ENCODE peak calls at places on chromosomes 13 and 19, in four cellular contexts. I is K562, P is suprapubic skin, V is substantia nigra. N is an unnamed sample.

GRCh38 chr19:6229216-6229913 is 50.4 kb downstream of the MLLT1 start:
- DNase-seq in I (no peak), P (no peak), V (no peak), N (no peak)

GRCh38 chr19:7254590-7254989 is 39.6 kb downstream of the INSR start:
- DNase-seq in I (no peak), P (no peak), V (no peak), N (no peak)

GRCh38 chr19:6639439-6639838 is 30.5 kb downstream of the TNFSF14 start:
- DNase-seq in I (no peak), P (no peak), V (no peak), N (no peak)

GRCh38 chr13:88022826-88023225 is 351.7 kb downstream of the SLITRK5 start:
- DNase-seq in I (no peak), P (no peak), V (no peak), N (no peak)

GRCh38 chr13:45882626-45883025 is 31.1 kb upstream of the SIAH3 start:
- DNase-seq in I (no peak), P (no peak), V (no peak), N (no peak)

GRCh38 chr19:30580673-30581072 is 208.5 kb downstream of the ZNF536 start:
- DNase-seq in I (no peak), P (no peak), V (no peak), N (no peak)

GRCh38 chr19:46639356-46640061 is 3.5 kb upstream of the GNG8 start:
- DNase-seq in I (peak), P (no peak), V (no peak), N (no peak)

GRCh38 chr13:80341771-80342271 is 895 bp upstream of the SPRY2 start:
- DNase-seq in I (no peak), P (no peak), V (peak), N (no peak)

GRCh38 chr13:47114030-47114429 is 217.2 kb upstream of the HTR2A start:
- DNase-seq in I (no peak), P (no peak), V (no peak), N (peak)

GRCh38 chr19:1418951-1419735 is 11.8 kb downstream of the DAZAP1 start:
- DNase-seq in I (no peak), P (no peak), V (no peak), N (no peak)

GRCh38 chr19:1417145-1417544 is 9.8 kb downstream of the DAZAP1 start:
- DNase-seq in I (no peak), P (no peak), V (no peak), N (no peak)

GRCh38 chr19:1416014-1416841 is 8.8 kb downstream of the DAZAP1 start:
- DNase-seq in I (no peak), P (no peak), V (no peak), N (no peak)

GRCh38 chr19:1418494-1418775 is 11.0 kb downstream of the DAZAP1 start:
- DNase-seq in I (no peak), P (no peak), V (no peak), N (no peak)

GRCh38 chr19:1417681-1418493 is 10.5 kb downstream of the DAZAP1 start:
- DNase-seq in I (no peak), P (no peak), V (no peak), N (no peak)
- H3K27ac ChIP-seq in I (no peak), P (peak), V (peak), N (peak)

GRCh38 chr13:60427285-60427684 is 30.3 kb downstream of the TDRD3 start:
- DNase-seq in I (no peak), P (no peak), V (no peak), N (no peak)
- H3K27ac ChIP-seq in I (no peak), P (no peak), V (no peak), N (no peak)

GRCh38 chr19:18225355-18225701 is 910 bp downstream of the PDE4C start:
- DNase-seq in I (no peak), P (no peak), V (no peak), N (no peak)

GRCh38 chr19:18221815-18222725 is 4.2 kb downstream of the PDE4C start:
- DNase-seq in I (no peak), P (no peak), V (no peak), N (no peak)

GRCh38 chr19:18224525-18225354 is 1.5 kb downstream of the PDE4C start:
- DNase-seq in I (peak), P (peak), V (peak), N (peak)

GRCh38 chr19:18225702-18226468 is at the start of gene PDE4C:
- DNase-seq in I (no peak), P (no peak), V (no peak), N (no peak)

DNA sequence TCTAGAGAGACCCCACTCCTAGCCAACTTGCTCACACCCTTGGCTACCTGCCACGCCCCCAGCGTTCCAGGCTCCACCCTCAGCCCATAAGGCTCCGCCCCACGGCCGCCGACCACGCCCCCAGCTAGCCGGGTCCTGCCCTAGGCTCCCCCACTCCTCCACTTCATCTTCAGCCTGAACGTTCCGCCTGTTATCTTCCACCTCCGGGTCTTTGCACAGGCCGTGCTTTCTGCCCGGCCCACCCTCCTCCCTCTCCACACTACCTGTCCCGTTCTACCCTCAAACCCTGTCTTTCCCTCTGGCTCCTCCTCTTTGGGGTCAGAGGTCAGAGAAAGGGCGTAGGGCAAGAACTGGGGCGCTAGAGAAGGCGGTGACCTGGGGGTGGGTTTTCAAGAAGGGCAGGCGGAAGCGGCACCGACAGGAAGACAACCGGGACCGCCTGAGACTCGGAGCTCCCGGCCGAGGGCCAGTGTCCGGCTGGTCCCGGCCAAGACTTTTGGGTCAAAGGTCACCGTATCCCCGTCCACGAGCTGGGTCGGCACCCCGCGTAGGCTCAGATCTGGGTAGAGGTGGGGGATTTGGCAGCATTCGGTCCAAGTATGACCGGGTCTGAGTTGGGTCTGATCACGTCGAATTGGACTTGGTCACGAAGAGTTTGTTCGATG is 2.2 kb downstream of the PDE4C start:
- DNase-seq in I (peak), P (no peak), V (no peak), N (peak)
- H3K27ac ChIP-seq in I (peak), P (no peak), V (peak), N (peak)

GRCh38 chr19:18666784-18667183 is 16.7 kb upstream of the CRTC1 start:
- DNase-seq in I (no peak), P (no peak), V (no peak), N (no peak)
- H3K27ac ChIP-seq in I (no peak), P (no peak), V (no peak), N (peak)

DNA sequence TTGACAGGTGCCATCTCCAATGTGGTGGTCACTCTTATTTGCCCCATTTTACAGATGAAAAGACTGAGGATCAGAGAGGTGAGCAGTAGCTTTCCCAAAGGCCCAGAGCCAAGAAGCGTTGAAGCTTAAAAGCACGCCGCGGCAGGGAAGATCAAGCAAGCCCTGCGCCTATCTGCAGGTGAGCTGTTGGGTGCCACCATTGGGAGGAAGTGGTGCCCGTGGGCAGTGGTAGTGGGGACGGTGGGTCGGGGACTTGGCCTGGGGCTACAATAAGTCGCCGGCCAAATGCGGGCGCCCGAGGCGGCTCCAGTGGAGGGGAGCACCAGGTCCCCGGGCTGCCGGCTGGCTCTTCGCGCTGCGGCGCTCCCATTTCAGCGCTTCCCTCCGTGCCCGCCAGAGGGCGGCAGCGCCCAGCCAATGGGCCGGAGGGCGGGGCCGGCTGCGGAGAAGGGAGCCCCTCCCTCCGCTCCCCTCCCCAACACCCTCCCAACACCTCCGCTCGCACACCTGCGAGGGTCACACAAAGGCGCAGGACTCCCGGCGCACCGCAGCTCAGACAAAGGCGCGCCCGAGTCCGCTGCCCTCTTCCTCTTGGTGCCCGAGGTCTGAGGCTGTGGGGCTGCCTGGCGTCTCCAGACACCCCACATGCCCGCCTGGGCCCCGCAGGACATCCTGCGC is 744 bp upstream of the POU2F2 start:
- DNase-seq in I (peak), P (no peak), V (no peak), N (peak)
- H3K27ac ChIP-seq in I (no peak), P (no peak), V (peak), N (peak)

GRCh38 chr19:40219721-40220276 is 1.6 kb upstream of the TTC9B start:
- DNase-seq in I (peak), P (no peak), V (no peak), N (peak)
- H3K27ac ChIP-seq in I (no peak), P (no peak), V (no peak), N (no peak)

DNA sequence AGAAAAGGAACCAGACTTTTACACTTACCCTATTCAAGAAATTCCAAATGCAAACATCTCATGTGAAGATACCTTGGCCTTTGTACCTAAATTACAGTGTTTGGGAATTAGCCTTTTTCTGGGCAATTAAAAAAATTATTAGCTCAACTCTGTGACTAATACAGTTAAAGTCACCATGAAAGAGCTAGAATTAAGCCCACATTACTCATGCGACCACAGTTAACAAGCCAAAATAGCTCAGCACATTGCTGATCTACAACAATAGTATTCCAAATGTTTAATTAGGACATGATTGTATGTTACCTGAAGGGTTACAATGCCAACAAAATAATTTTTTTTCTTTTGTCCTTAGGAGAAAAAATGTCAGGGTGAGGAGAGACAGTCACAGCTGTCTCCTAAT is 263.6 kb upstream of the GPC6 start:
- DNase-seq in I (no peak), P (no peak), V (no peak), N (no peak)
- H3K27ac ChIP-seq in I (no peak), P (no peak), V (no peak), N (no peak)

GRCh38 chr13:73193541-73193940 is 134.7 kb downstream of the KLF5 start:
- DNase-seq in I (no peak), P (no peak), V (no peak), N (no peak)
- H3K27ac ChIP-seq in I (no peak), P (no peak), V (no peak), N (no peak)

GRCh38 chr13:107025991-107026390 is 458.1 kb upstream of the ARGLU1 start:
- DNase-seq in I (no peak), P (no peak), V (no peak), N (peak)
- H3K27ac ChIP-seq in I (no peak), P (no peak), V (no peak), N (no peak)

GRCh38 chr19:50432658-50433057 is at the start of gene MYBPC2:
- DNase-seq in I (peak), P (no peak), V (no peak), N (no peak)
- H3K27ac ChIP-seq in I (peak), P (peak), V (no peak), N (no peak)

N was measured in RWPE1.